ENCODE peak calls at places on chromosome 4, in four cellular contexts. B is Peyer's patch, P is dorsolateral prefrontal cortex, S is ovary. F is an unnamed sample.

GRCh38 chr4:7313361-7313811 is 121.0 kb downstream of the SORCS2 start:
- DNase-seq in B (no peak), P (peak), S (peak), F (no peak)

GRCh38 chr4:575281-576141 is 584 bp downstream of the TMEM271 start:
- DNase-seq in B (no peak), P (no peak), S (no peak), F (no peak)

GRCh38 chr4:4673070-4673469 is 131.2 kb upstream of the STX18 start:
- DNase-seq in B (no peak), P (no peak), S (no peak), F (no peak)

GRCh38 chr4:156192033-156192432 is 238.4 kb upstream of the CTSO start:
- DNase-seq in B (no peak), P (no peak), S (no peak), F (no peak)

GRCh38 chr4:81499840-81500239 is 28.1 kb upstream of the RASGEF1B start:
- DNase-seq in B (no peak), P (no peak), S (no peak), F (no peak)

GRCh38 chr4:10172278-10173038 is 55.9 kb upstream of the WDR1 start:
- DNase-seq in B (no peak), P (no peak), S (no peak), F (no peak)

GRCh38 chr4:96913437-96914075 is 1073.7 kb downstream of the PDHA2 start:
- DNase-seq in B (no peak), P (no peak), S (no peak), F (no peak)

GRCh38 chr4:13640149-13640671 is 12.7 kb upstream of the BOD1L1 start:
- DNase-seq in B (no peak), P (no peak), S (no peak), F (no peak)

GRCh38 chr4:179595671-179596410 is 2153.6 kb upstream of the AGA start:
- DNase-seq in B (no peak), P (no peak), S (no peak), F (no peak)

GRCh38 chr4:61380865-61381264 is 180.7 kb downstream of the ADGRL3 start:
- DNase-seq in B (no peak), P (no peak), S (no peak), F (no peak)

GRCh38 chr4:182874946-182875345 is 42.2 kb downstream of the DCTD start:
- DNase-seq in B (no peak), P (no peak), S (no peak), F (no peak)

GRCh38 chr4:119138046-119138445 is 2.4 kb downstream of the MYOZ2 start:
- DNase-seq in B (no peak), P (no peak), S (no peak), F (no peak)

GRCh38 chr4:106340774-106341173 is 24.4 kb downstream of the AIMP1 start:
- DNase-seq in B (no peak), P (no peak), S (no peak), F (no peak)

GRCh38 chr4:105805501-105806120 is 89.7 kb upstream of the NPNT start:
- DNase-seq in B (no peak), P (no peak), S (no peak), F (no peak)

GRCh38 chr4:108168672-108169562 is at the start of gene LEF1:
- DNase-seq in B (no peak), P (no peak), S (no peak), F (peak)

GRCh38 chr4:134695433-134695832 is 493.8 kb upstream of the PABPC4L start:
- DNase-seq in B (no peak), P (no peak), S (no peak), F (no peak)

GRCh38 chr4:7701866-7702649 is 237.6 kb downstream of the AFAP1 start:
- DNase-seq in B (no peak), P (no peak), S (no peak), F (no peak)

GRCh38 chr4:160193787-160194186 is 1090.9 kb downstream of the RAPGEF2 start:
- DNase-seq in B (no peak), P (no peak), S (no peak), F (no peak)

GRCh38 chr4:35772291-35772690 is 472.0 kb downstream of the ARAP2 start:
- DNase-seq in B (no peak), P (no peak), S (no peak), F (no peak)

GRCh38 chr4:24770111-24770584 is 25.2 kb upstream of the SOD3 start:
- DNase-seq in B (no peak), P (no peak), S (no peak), F (no peak)

GRCh38 chr4:145828802-145829485 is 109.7 kb downstream of the ZNF827 start:
- DNase-seq in B (no peak), P (no peak), S (no peak), F (no peak)

GRCh38 chr4:17323619-17324400 is 188.1 kb downstream of the QDPR start:
- DNase-seq in B (no peak), P (no peak), S (no peak), F (no peak)

GRCh38 chr4:71062436-71062835 is 69.0 kb downstream of the DCK start:
- DNase-seq in B (no peak), P (no peak), S (no peak), F (no peak)

GRCh38 chr4:113700602-113701150 is 60.9 kb downstream of the CAMK2D start:
- DNase-seq in B (no peak), P (no peak), S (no peak), F (no peak)

GRCh38 chr4:128917781-128918180 is 108.3 kb downstream of the JADE1 start:
- DNase-seq in B (no peak), P (no peak), S (no peak), F (no peak)

GRCh38 chr4:128908735-128909134 is 99.2 kb downstream of the JADE1 start:
- DNase-seq in B (no peak), P (no peak), S (no peak), F (no peak)

GRCh38 chr4:128915544-128915943 is 106.0 kb downstream of the JADE1 start:
- DNase-seq in B (no peak), P (no peak), S (no peak), F (no peak)

GRCh38 chr4:128916832-128917231 is 107.3 kb downstream of the JADE1 start:
- DNase-seq in B (peak), P (no peak), S (no peak), F (no peak)

DNA sequence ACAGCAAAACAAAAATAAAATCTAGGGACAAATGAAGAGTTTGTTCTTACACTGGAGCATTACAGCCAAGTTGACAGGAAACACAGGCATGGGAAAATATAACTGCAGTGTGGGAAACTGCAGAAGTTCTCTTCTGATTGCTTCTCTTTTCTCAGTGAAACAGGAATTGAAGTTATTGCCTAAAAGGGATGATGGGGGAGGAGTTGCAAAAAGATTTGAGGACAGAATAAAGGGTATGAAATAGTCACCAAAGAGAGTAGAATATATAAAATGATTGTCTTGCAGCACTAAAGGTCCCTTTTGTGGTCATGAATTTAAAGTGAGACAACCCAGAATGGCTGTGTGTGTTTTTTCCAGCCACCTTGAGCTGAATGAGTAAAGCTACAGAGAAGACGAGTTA is 103.7 kb downstream of the JADE1 start:
- DNase-seq in B (no peak), P (no peak), S (no peak), F (no peak)
- H3K27ac ChIP-seq in B (no peak), P (no peak), S (no peak), F (no peak)

DNA sequence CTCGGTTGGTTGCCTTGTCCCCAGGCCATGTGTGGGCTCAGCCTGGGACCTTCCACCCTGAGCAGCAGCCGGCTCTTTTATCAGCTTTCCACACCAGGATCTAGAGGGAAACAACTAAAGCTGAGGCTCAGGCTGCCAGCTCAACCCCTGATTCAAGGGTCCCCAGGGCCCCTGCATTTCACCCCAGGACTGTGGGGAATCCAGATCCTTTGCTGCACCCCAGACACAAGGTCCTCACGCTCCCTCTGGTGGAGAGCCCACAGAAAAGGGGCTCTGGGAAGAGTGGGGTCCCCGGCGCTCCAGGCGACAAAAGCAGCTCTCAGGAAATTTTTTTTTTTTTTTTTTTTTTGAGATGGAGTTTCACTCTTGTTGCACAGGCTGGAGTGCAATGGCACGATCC is 64.3 kb downstream of the ZFYVE28 start:
- DNase-seq in B (peak), P (peak), S (no peak), F (peak)
- TF ChIP-seq CTCF in B (no peak), P (no peak), S (no peak), F (peak)

DNA sequence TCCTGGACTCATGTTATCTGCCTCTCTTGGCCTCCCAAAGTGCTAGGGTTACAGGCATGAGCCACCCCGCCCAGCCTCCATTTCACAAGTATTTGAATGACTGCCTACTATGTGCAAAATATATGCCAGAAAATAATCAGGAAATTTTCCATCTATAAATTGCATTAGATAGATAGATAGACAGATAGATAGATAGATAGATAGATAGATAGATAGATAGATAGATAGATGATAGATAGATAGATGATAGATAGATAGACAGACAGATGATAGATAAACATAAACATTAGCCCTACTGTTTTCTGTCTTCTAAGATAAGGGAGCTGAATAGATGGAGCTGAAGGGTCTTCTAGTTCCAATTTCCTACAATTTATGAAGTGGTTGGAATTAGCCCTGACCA is 87.4 kb upstream of the TRIM2 start:
- DNase-seq in B (no peak), P (no peak), S (no peak), F (no peak)
- H3K27ac ChIP-seq in B (no peak), P (no peak), S (no peak), F (peak)

GRCh38 chr4:32778938-32779337 is 2058.8 kb downstream of the PCDH7 start:
- DNase-seq in B (no peak), P (no peak), S (no peak), F (no peak)

GRCh38 chr4:32778025-32778424 is 2057.9 kb downstream of the PCDH7 start:
- DNase-seq in B (no peak), P (no peak), S (no peak), F (no peak)

GRCh38 chr4:32776435-32777203 is 2056.4 kb downstream of the PCDH7 start:
- DNase-seq in B (no peak), P (no peak), S (no peak), F (no peak)

GRCh38 chr4:32775049-32775448 is 2054.9 kb downstream of the PCDH7 start:
- DNase-seq in B (no peak), P (no peak), S (no peak), F (no peak)
- TF ChIP-seq CTCF in B (no peak), P (peak), S (no peak), F (no peak)

DNA sequence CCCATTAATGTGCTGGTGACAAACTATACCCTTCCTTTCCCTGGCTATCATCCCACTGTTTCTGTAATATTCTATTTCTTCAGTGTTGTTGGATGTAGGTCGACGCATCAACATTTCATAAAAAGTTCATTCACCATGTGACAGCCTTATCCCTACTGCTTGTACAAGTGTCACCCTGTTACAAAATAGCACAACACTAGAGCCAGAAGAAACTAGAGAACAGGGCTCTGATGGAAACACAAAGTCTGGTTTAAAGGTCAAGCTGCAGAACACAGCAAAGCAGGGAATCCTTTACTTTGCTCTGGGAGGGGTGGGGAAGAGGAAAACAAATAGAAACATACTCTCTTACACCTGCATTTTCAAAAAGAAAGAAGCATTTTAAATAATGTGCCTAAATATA is 131.3 kb upstream of the TBC1D9 start:
- DNase-seq in B (no peak), P (no peak), S (no peak), F (no peak)
- H3K27ac ChIP-seq in B (no peak), P (no peak), S (no peak), F (no peak)

DNA sequence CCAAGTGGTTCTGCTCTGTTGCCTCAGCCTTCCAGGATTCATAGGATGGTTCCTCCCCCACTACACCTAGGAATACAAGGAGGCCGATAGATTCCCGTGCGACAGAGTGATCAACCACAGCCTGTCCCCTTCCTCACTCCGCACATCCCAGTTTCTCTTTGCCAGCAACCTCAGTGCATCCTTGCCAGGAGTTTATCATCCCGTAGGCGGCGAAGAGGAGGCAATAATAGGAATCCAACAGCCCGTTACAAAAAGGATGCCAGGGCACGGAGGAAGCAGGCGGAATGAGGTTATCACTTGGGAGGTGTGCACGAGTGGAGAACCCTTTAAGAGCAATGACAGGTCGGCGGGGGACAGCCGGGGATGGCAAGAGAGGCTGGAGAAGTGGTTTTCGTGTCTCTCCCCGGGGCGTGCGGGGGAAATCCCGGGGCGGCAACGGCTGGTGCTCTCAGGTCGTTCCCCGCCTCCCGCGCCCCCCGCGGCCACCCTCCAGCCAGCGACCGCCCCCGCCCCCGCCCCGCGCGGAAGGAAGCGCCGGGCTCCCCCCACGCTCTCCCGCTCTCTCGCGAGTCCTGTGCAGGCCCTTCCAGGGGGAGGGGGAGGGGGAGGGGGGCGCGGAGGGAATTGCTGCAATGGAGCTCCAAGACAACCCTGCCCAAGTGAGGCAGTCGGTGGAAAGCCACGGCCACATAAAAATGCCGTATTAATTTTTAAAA is 1.6 kb downstream of the PPP3CA start:
- DNase-seq in B (peak), P (peak), S (peak), F (peak)
- TF ChIP-seq CTCF in B (no peak), P (no peak), S (no peak), F (no peak)

GRCh38 chr4:138200236-138200590 is 41.9 kb downstream of the SLC7A11 start:
- DNase-seq in B (no peak), P (no peak), S (no peak), F (no peak)
- H3K27ac ChIP-seq in B (no peak), P (peak), S (no peak), F (no peak)

GRCh38 chr4:148284526-148285193 is 157.6 kb downstream of the NR3C2 start:
- DNase-seq in B (no peak), P (no peak), S (no peak), F (no peak)
- TF ChIP-seq CTCF in B (no peak), P (peak), S (no peak), F (no peak)

GRCh38 chr4:109999513-109999912 is 86.8 kb downstream of the EGF start:
- DNase-seq in B (no peak), P (no peak), S (no peak), F (no peak)
- H3K27ac ChIP-seq in B (no peak), P (no peak), S (no peak), F (no peak)

F was measured in CD4-positive, alpha-beta T cell.